ENCODE peak calls at places on chromosome 13, in seven cellular contexts. G, F, V, Q, T, U and O are unnamed samples.

GRCh38 chr13:74573654-74574053 is 439.4 kb upstream of the KLF12 start:
- DNase-seq in G (no peak), F (no peak), V (no peak), Q (peak; percentile 28), T (no peak), U (no peak), O (no peak)

GRCh38 chr13:78137404-78138142 is 218.9 kb upstream of the EDNRB start:
- DNase-seq in G (peak; percentile 59), F (peak; percentile 7), V (peak; percentile 79), Q (peak; percentile 84), T (peak; percentile 67), U (peak; percentile 78), O (peak; percentile 86)

GRCh38 chr13:93298741-93299140 is 72.1 kb downstream of the GPC6 start:
- DNase-seq in G (peak; percentile 78), F (no peak), V (peak; percentile 57), Q (no peak), T (no peak), U (no peak), O (no peak)

GRCh38 chr13:50170447-50171037 is 155.3 kb downstream of the KCNRG start:
- DNase-seq in G (no peak), F (no peak), V (peak; percentile 35), Q (no peak), T (no peak), U (peak; percentile 32), O (no peak)

GRCh38 chr13:44763604-44764311 is 187.6 kb upstream of the TSC22D1 start:
- DNase-seq in G (peak; percentile 46), F (no peak), V (no peak), Q (no peak), T (no peak), U (no peak), O (no peak)

GRCh38 chr13:92805766-92806165 is 420.8 kb upstream of the GPC6 start:
- DNase-seq in G (no peak), F (no peak), V (no peak), Q (no peak), T (no peak), U (no peak), O (no peak)

GRCh38 chr13:114311908-114312307 is 2.4 kb upstream of the CHAMP1 start:
- DNase-seq in G (no peak), F (no peak), V (peak; percentile 39), Q (no peak), T (no peak), U (no peak), O (peak; percentile 75)

GRCh38 chr13:74067818-74068217 is 66.4 kb downstream of the KLF12 start:
- DNase-seq in G (peak; percentile 66), F (no peak), V (no peak), Q (no peak), T (no peak), U (peak; percentile 59), O (no peak)

GRCh38 chr13:23866420-23867026 is 22.7 kb downstream of the MIPEP start:
- DNase-seq in G (peak; percentile 15), F (no peak), V (no peak), Q (no peak), T (no peak), U (peak; percentile 8), O (no peak)

GRCh38 chr13:98080280-98080679 is 62.6 kb upstream of the FARP1 start:
- DNase-seq in G (no peak), F (no peak), V (no peak), Q (no peak), T (no peak), U (no peak), O (no peak)

GRCh38 chr13:67763316-67763715 is 533.2 kb upstream of the PCDH9 start:
- DNase-seq in G (no peak), F (no peak), V (no peak), Q (no peak), T (no peak), U (no peak), O (peak; percentile 5)

GRCh38 chr13:23656637-23657036 is 86.4 kb downstream of the TNFRSF19 start:
- DNase-seq in G (peak; percentile 95), F (no peak), V (peak; percentile 69), Q (no peak), T (no peak), U (no peak), O (no peak)

GRCh38 chr13:27919299-27919933 is 384 bp upstream of the PDX1 start:
- DNase-seq in G (no peak), F (no peak), V (no peak), Q (no peak), T (no peak), U (no peak), O (no peak)
- TF ChIP-seq EZH2 in G (no peak), F (no peak), V (peak; percentile 94), Q (no peak), T (no peak), U (no peak), O (no peak)

GRCh38 chr13:52845766-52846566 is 2.5 kb downstream of the PCDH8 start:
- DNase-seq in G (peak; percentile 3), F (no peak), V (peak; percentile 21), Q (peak; percentile 85), T (no peak), U (no peak), O (peak; percentile 64)
- TF ChIP-seq EZH2 in G (no peak), F (no peak), V (no peak), Q (peak; percentile 71), T (no peak), U (no peak), O (no peak)

DNA sequence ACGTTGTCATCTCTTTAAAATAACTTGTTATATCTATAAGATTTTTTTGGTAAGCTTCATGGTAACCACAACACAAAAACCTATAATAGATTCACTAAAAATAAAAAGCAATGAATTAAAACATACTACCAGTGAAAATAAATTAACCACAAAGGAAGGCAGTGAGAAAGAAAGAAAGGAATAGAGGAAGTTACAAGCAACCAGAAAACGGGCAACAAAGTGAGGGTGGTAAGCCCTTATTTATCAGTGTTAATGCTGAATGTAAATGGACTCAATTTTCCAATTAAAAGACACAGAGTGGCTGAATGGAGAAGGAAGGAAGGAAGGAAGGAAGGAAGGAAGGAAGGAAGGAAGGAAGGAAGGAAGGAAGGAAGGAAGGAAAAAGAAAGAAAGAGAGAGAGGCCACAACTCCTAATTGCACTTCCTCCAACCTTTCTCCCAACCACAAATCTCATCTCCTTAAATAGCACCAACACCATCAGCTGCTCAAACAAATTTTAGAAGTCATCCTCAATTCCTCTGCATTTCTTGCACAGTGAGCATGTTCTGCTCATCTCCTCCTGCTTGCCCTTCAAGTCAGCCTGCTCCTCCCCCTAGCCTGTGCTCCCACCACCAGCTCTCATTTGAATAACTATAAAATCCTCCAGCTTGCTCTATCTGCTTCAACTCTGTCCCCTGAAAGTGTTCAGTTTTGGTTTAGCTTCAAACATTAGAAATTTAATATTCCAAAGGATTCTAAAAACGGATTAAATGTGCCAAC is 48.6 kb downstream of the CCNA1 start:
- DNase-seq in G (no peak), F (no peak), V (no peak), Q (no peak), T (no peak), U (no peak), O (peak; percentile 99)
- TF ChIP-seq EZH2 in G (no peak), F (no peak), V (no peak), Q (no peak), T (no peak), U (no peak), O (no peak)

GRCh38 chr13:42039457-42039945 is 8.9 kb upstream of the DGKH start:
- DNase-seq in G (no peak), F (no peak), V (no peak), Q (no peak), T (no peak), U (peak; percentile 27), O (no peak)

GRCh38 chr13:42041017-42041683 is 7.3 kb upstream of the DGKH start:
- DNase-seq in G (peak; percentile 64), F (peak; percentile 55), V (peak; percentile 75), Q (peak; percentile 68), T (peak; percentile 32), U (peak; percentile 58), O (peak; percentile 69)

GRCh38 chr13:42038661-42039456 is 9.6 kb upstream of the DGKH start:
- DNase-seq in G (no peak), F (no peak), V (peak; percentile 63), Q (peak; percentile 17), T (no peak), U (no peak), O (no peak)

GRCh38 chr13:42040730-42041016 is 7.8 kb upstream of the DGKH start:
- DNase-seq in G (no peak), F (no peak), V (no peak), Q (no peak), T (no peak), U (no peak), O (no peak)

DNA sequence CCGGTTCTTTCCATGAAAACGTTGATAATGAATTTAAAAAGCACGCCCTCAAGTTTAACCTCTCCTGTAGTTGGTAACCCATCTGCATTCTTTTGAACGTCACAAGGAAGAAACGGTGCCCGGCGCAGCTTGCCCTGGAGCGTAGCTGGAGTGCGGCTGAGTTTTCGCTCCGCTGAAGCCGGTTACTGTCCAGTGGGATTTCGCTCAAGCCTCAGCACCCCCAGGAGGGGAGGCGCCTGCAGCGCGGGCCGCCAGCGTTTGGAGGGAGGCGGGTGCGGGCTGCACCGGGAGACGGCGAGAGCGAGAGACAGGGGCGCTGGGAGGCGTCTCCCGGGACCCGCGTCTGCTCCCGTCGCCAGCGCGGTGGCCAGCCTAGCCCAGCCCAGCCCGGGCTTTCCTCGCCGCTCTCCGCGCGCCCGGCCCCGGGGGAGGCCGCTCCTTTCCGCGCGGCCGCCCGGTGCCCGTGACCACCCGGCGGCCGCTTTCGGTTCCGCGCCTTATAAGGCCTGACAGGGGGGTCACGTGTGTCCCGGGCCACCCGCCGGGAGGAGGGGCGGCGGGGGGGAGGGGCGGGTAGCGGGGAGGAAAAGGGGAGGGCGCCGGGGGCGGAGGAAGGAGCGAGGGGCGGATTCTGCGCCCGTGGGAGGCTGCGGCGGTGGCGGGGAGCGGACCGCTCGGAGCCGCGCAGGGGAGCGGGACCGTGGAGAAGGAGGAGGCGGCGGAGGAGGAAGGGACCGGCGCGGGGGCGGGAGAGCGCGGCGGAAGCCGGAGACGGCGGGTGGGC is 8.3 kb upstream of the DGKH start:
- DNase-seq in G (peak; percentile 87), F (peak; percentile 80), V (peak; percentile 91), Q (peak; percentile 87), T (peak; percentile 67), U (peak; percentile 76), O (peak; percentile 88)
- TF ChIP-seq EZH2 in G (no peak), F (no peak), V (no peak), Q (no peak), T (no peak), U (no peak), O (no peak)

DNA sequence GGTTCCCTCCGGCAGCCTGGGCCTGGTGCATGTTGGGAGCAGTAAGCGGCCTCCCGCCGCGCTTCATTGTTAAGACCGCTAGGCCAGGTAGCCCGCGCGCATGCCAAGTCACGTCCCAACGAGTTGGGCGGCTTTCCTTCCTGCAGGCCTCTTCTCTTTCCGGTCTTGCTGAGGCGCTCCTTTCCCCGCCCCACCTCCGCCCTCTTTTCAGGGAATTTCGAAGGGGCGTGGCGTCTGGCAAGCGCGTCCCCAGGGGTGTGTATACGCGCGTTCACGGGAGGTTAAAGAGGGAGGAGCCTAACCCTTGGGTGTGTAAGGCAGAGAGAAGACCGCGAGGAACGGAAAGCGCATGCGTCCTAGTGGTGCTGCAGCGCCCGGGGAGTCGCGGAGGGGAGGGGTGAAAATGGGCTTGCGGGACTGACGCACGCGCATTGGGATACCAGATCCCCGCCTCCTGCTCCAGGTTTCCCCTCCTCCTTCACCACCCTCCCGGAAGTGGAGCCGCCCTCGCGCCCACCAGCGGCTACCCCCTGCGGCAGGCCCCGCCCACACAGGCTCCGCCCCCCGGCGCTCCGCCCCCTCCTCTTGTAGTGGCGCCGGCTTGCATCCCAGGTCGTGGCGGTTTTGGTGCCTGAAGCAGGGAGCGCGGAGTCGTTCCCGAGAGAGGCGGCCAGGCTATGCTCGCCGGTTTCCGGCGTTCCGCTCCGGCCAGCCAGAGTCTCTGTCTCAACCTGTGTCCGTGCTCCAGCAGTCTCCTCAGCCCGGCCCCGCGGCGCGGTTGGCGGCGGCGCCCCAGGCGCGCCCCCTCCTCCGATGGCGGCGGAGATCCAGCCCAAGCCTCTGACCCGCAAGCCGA is at the start of gene WDFY2:
- DNase-seq in G (peak; percentile 100), F (peak; percentile 99), V (peak; percentile 100), Q (peak; percentile 100), T (peak; percentile 95), U (peak; percentile 98), O (peak; percentile 100)
- TF ChIP-seq EZH2 in G (no peak), F (no peak), V (no peak), Q (no peak), T (no peak), U (no peak), O (no peak)